ENCODE peak calls at places on chromosomes 1 and 21, in five cellular contexts. S is breast epithelium, Y is adrenal gland, M is mesenchymal stem cell, O is spleen. K is an unnamed sample.

GRCh38 chr21:45769239-45769758 is 125.8 kb downstream of the PCBP3 start:
- DNase-seq in S (no peak), Y (no peak), M (no peak), O (peak), K (no peak)

GRCh38 chr1:235632538-235633219 is 16.9 kb downstream of the GNG4 start:
- DNase-seq in S (no peak), Y (no peak), M (no peak), O (peak), K (no peak)

GRCh38 chr1:48049823-48050539 is 52.8 kb upstream of the TRABD2B start:
- DNase-seq in S (no peak), Y (no peak), M (no peak), O (no peak), K (no peak)

GRCh38 chr1:101769520-101769919 is 227.2 kb downstream of the OLFM3 start:
- DNase-seq in S (no peak), Y (no peak), M (peak), O (no peak), K (no peak)

GRCh38 chr1:177789956-177790355 is 179.9 kb downstream of the SEC16B start:
- DNase-seq in S (no peak), Y (no peak), M (no peak), O (no peak), K (no peak)

GRCh38 chr1:155454096-155454495 is 108.5 kb downstream of the ASH1L start:
- DNase-seq in S (no peak), Y (no peak), M (no peak), O (no peak), K (no peak)

GRCh38 chr1:7922301-7922700 is 18.3 kb downstream of the TNFRSF9 start:
- DNase-seq in S (no peak), Y (no peak), M (peak), O (no peak), K (no peak)

GRCh38 chr21:36759348-36760083 is 60.6 kb downstream of the SIM2 start:
- DNase-seq in S (no peak), Y (no peak), M (no peak), O (no peak), K (no peak)

GRCh38 chr1:147600119-147601111 is 59.1 kb downstream of the BCL9 start:
- DNase-seq in S (no peak), Y (no peak), M (peak), O (no peak), K (no peak)

GRCh38 chr21:43890042-43890441 is 25.0 kb downstream of the AGPAT3 start:
- DNase-seq in S (no peak), Y (no peak), M (peak), O (peak), K (no peak)

GRCh38 chr1:108897865-108898720 is 21.3 kb downstream of the GPSM2 start:
- DNase-seq in S (no peak), Y (no peak), M (peak), O (no peak), K (no peak)

GRCh38 chr1:3120994-3121393 is 52.0 kb downstream of the PRDM16 start:
- DNase-seq in S (no peak), Y (no peak), M (no peak), O (no peak), K (no peak)

GRCh38 chr1:183092350-183092749 is 69.1 kb downstream of the LAMC1 start:
- DNase-seq in S (no peak), Y (no peak), M (no peak), O (no peak), K (no peak)

GRCh38 chr1:19798486-19799232 is 1.1 kb downstream of the TMCO4 start:
- DNase-seq in S (no peak), Y (no peak), M (no peak), O (no peak), K (no peak)

GRCh38 chr1:226349801-226350503 is 41.0 kb upstream of the LIN9 start:
- DNase-seq in S (no peak), Y (no peak), M (no peak), O (peak), K (no peak)

GRCh38 chr1:218401896-218402770 is 57.0 kb downstream of the TGFB2 start:
- DNase-seq in S (no peak), Y (no peak), M (peak), O (no peak), K (no peak)

GRCh38 chr1:115877511-115877910 is 36.6 kb upstream of the NHLH2 start:
- DNase-seq in S (no peak), Y (no peak), M (no peak), O (no peak), K (no peak)

GRCh38 chr1:62424412-62424811 is 12.4 kb upstream of the USP1 start:
- DNase-seq in S (no peak), Y (no peak), M (no peak), O (no peak), K (no peak)

GRCh38 chr1:111491070-111491469 is 12.4 kb downstream of the ADORA3 start:
- DNase-seq in S (no peak), Y (no peak), M (no peak), O (no peak), K (no peak)

GRCh38 chr1:162765788-162766187 is 24.7 kb upstream of the HSD17B7 start:
- DNase-seq in S (no peak), Y (no peak), M (no peak), O (no peak), K (no peak)

GRCh38 chr1:13996334-13996733 is 296.3 kb downstream of the PRDM2 start:
- DNase-seq in S (no peak), Y (no peak), M (no peak), O (no peak), K (no peak)

GRCh38 chr1:236103646-236104218 is 38.6 kb upstream of the GPR137B start:
- DNase-seq in S (no peak), Y (peak), M (peak), O (no peak), K (peak)

GRCh38 chr1:212132040-212132439 is 96.5 kb downstream of the DTL start:
- DNase-seq in S (no peak), Y (no peak), M (peak), O (no peak), K (no peak)

GRCh38 chr1:29245261-29245660 is 8.9 kb downstream of the PTPRU start:
- DNase-seq in S (no peak), Y (no peak), M (no peak), O (no peak), K (no peak)

GRCh38 chr1:106620521-106620954 is 435.9 kb upstream of the PRMT6 start:
- DNase-seq in S (no peak), Y (no peak), M (no peak), O (peak), K (no peak)

GRCh38 chr1:234322979-234323378 is 50.3 kb upstream of the COA6 start:
- DNase-seq in S (no peak), Y (peak), M (no peak), O (peak), K (no peak)

GRCh38 chr1:149940427-149940826 is 3.7 kb upstream of the MTMR11 start:
- DNase-seq in S (peak), Y (no peak), M (no peak), O (no peak), K (no peak)
- H3K27ac ChIP-seq in S (peak), Y (no peak), M (peak), O (no peak), K (no peak)

GRCh38 chr1:208228550-208228949 is 15.6 kb downstream of the PLXNA2 start:
- DNase-seq in S (no peak), Y (no peak), M (no peak), O (no peak), K (no peak)
- H3K27ac ChIP-seq in S (no peak), Y (no peak), M (no peak), O (no peak), K (no peak)

DNA sequence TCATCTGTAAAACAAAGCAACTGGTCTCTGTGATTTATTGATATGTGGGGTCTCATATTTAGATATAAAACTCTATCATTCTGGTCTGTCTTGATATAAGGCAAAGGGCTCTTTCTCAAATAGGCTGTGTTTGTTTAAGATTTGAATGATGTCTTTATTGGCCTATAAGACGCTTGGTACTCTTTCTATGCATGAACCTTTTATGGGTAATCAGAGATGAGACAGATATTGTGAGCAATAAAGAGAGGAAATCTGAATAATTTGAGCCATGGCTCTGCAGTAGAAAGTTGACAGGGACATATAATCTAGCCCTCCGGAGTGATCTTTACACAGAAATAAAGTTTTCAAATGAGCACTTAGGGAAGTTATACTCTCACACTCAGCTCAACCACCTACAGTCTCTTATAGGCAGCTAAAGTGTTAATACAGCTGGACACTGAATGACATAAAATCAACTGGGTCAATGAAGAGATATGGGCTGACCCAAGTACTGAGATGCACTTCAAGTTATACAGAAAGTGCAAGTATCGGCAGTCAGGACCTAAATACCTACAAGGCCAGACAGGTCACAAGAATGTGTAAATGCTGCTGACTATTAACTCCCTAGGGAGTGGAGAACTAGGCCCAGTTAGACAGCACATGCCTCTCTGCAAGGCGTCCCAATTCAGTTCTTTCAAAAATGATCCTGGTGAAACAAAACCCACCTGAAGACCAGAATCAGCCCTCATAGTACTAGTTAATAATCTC is 111.0 kb downstream of the PTPN14 start:
- DNase-seq in S (no peak), Y (no peak), M (peak), O (no peak), K (no peak)
- H3K27ac ChIP-seq in S (peak), Y (peak), M (peak), O (peak), K (no peak)

DNA sequence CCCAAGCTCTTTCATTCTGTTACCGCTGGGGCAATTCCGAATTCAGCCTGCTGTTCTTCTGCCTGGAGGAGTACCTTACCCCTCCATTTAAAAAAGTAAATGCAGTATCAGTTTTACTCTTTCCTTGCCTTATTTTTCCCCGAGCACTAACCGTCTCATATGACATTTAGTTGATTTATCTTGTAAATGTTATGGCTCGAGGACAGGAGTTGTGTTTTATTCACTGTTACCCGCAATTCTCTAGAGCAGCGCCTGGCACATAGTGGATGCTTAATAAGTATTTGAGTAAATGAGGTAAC is 425 bp upstream of the TADA1 start:
- DNase-seq in S (no peak), Y (no peak), M (no peak), O (no peak), K (no peak)
- H3K27ac ChIP-seq in S (no peak), Y (no peak), M (no peak), O (no peak), K (peak)